ENCODE peak calls at places on chromosomes 1 and 21, in six cellular contexts. S is A549; W is heart right ventricle; K is CD8-positive, alpha-beta T cell; F is AG04450; N is left ventricle myocardium inferior. U is an unnamed sample.

GRCh38 chr21:21200939-21201610 is 202.9 kb downstream of the NCAM2 start:
- DNase-seq in S (no peak), W (no peak), K (no peak), F (no peak), N (no peak), U (no peak)

GRCh38 chr21:45853703-45854342 is 127.7 kb upstream of the COL6A1 start:
- DNase-seq in S (no peak), W (no peak), K (no peak), F (no peak), N (no peak), U (no peak)

GRCh38 chr1:53410100-53410541 is 49.1 kb upstream of the DMRTB1 start:
- DNase-seq in S (no peak), W (no peak), K (peak), F (no peak), N (no peak), U (peak)

GRCh38 chr1:220119043-220119512 is 25.1 kb downstream of the IARS2 start:
- DNase-seq in S (no peak), W (no peak), K (no peak), F (no peak), N (no peak), U (no peak)

GRCh38 chr1:242245255-242245654 is 246.4 kb upstream of the MAP1LC3C start:
- DNase-seq in S (no peak), W (no peak), K (no peak), F (no peak), N (no peak), U (no peak)

GRCh38 chr21:17388226-17388625 is 124.6 kb upstream of the CXADR start:
- DNase-seq in S (no peak), W (no peak), K (no peak), F (no peak), N (no peak), U (no peak)

GRCh38 chr1:24725209-24725651 is 20.0 kb upstream of the CLIC4 start:
- DNase-seq in S (no peak), W (no peak), K (no peak), F (no peak), N (no peak), U (peak)

GRCh38 chr1:202192770-202193613 is 607 bp upstream of the LGR6 start:
- DNase-seq in S (peak), W (peak), K (peak), F (no peak), N (peak), U (peak)

GRCh38 chr1:234912541-234913312 is 215.9 kb downstream of the TOMM20 start:
- DNase-seq in S (no peak), W (no peak), K (no peak), F (no peak), N (no peak), U (no peak)
- TF ChIP-seq CTCF in S (no peak), W (peak), K (no peak), F (no peak), N (peak), U (no peak)

DNA sequence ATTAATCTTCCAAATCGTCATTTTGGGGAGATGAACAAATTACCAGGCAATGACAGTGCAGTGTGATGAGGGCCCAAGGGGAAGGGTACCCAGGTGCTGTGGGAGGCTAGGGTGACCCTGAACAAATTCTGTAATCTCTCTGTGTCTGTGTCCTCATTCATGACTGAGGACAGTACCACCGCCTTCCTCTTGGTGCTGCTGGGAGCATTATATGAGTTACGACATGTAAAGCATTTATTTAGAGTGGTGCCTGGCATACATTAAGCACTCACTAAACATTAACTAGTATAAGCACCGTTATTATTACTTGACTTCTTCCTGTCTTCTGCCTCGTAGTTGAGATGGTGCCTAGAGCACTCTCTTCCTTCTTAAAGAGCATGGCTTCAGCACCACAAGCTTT is 468.2 kb upstream of the VAMP3 start:
- DNase-seq in S (peak), W (no peak), K (no peak), F (no peak), N (no peak), U (no peak)
- TF ChIP-seq CTCF in S (no peak), W (no peak), K (no peak), F (peak), N (no peak), U (peak)

GRCh38 chr1:160618763-160619274 is 28.0 kb downstream of the SLAMF1 start:
- DNase-seq in S (peak), W (no peak), K (peak), F (no peak), N (no peak), U (no peak)
- TF ChIP-seq CTCF in S (peak), W (no peak), K (peak), F (peak), N (peak), U (no peak)

GRCh38 chr1:5794279-5794678 is 197.9 kb downstream of the NPHP4 start:
- DNase-seq in S (no peak), W (no peak), K (no peak), F (no peak), N (no peak), U (no peak)
- TF ChIP-seq CTCF in S (no peak), W (no peak), K (no peak), F (no peak), N (no peak), U (no peak)

DNA sequence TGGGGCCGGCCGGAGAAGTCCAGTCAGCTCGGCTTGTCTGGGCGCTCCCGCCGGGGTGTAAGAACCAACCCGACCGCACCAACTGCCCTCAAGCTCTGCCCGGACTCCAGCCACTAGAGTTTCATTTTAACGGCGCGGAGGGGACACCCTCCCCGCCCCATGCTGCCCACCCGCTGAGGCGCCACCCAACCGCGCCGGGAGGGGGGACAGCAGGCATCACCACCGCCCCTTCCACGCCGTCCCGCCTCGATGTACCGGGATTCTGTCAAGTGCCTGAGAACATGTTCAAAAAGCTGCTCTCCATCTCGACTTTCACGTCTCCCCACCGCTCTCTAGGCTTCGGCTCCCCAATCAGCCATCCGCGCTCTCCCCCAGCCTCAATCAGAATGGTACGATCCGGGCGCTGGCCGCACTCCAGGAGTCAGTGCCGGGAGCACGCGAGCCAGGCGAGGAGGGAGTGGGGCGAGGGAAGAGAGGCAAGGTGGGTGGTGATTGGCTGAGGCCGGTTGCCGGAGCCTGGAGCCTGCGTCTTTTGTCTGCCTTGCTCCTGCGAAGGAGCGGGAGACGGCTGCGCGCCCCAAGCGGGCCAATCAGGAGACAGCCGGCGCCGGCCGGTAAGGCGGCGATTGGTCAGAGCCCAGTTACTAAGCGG is at the start of gene PIK3R3:
- DNase-seq in S (peak), W (peak), K (peak), F (peak), N (peak), U (peak)
- TF ChIP-seq CTCF in S (no peak), W (no peak), K (no peak), F (no peak), N (peak), U (no peak)

DNA sequence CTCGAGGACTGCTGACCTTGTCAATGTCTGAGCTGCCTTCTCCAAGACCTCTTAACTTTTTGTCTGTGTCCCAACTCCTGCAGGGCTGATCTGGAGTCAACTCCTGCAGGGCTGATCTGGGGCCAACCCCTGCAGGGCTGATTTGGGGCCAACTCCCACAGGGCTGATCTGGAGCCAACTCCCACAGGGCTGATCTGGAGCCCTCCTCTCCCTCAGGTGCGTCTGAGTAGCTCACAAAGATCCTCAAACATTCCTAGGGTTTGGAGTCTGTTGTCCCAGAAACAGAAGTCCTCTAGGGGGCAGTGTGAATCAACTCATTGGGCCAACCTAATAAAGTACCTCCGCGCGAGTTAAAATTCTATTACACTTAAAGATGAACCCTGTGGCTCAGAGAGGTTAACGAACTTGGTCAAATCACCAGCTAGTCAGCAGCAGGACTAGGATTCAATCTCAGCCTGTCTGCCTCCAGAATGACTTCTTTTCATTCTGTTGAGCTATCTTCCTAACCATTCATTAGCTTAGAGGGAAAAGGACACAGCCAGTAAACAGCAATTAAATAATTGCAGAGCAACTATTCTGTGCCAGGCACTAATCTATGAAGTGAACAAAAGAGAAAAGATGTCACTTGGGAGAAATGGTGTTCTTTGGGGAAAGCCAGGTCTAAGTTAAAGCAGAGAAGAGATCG is 17.2 kb upstream of the RLF start:
- DNase-seq in S (peak), W (peak), K (peak), F (peak), N (no peak), U (no peak)
- TF ChIP-seq CTCF in S (peak), W (peak), K (peak), F (peak), N (peak), U (peak)

DNA sequence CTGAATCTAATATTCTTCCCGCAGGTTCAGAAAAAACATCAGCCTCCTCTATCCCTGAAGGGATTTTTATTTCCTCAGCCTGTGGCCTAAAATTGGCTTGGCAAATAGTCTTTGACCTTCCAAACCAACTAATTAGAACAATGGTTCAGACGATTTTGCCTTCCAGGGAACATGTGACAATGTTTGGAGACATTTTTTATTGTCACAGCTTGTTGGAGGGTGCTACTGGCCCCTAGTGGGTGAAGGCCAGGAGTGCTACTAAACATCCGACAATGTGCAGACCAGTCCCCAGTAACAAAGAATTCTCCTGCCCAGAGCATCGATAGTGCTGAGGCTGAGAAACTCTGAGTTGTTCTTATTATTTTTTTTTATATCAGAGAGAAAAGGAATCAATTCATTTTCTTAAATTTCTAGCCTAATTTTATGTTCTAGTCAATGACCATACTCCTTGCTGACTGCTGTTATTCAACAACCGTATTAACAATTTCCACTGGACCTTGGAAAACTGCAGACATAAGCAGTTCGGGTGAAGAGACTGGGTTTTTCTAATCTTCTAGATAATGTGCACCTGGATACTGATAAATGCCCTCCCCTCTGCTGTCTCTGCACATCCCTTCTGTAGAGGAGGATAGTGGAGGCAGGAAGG is 280.7 kb downstream of the LMX1A start:
- DNase-seq in S (peak), W (no peak), K (no peak), F (no peak), N (no peak), U (no peak)
- TF ChIP-seq CTCF in S (peak), W (peak), K (no peak), F (peak), N (peak), U (peak)

DNA sequence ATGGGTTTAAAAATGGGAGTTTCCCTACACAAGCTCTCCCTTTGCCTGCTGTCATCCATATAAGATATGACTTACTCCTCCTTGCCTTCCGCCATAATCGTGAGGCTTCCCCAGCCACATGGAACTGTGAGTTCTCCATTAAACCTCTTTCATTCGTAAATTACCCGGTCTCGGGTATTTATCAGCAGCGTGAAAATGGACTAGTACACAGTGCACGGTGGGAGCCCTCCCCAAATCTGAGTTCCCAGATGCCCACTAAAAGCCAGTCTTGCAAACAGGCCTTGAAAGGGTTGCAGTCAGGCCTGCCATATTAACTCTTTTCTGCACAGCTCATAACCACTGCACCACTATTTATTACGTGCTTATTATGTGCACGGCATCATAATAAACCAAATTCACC is 400.9 kb downstream of the PRDM2 start:
- DNase-seq in S (no peak), W (no peak), K (no peak), F (no peak), N (no peak), U (peak)
- TF ChIP-seq CTCF in S (no peak), W (no peak), K (no peak), F (no peak), N (no peak), U (no peak)

DNA sequence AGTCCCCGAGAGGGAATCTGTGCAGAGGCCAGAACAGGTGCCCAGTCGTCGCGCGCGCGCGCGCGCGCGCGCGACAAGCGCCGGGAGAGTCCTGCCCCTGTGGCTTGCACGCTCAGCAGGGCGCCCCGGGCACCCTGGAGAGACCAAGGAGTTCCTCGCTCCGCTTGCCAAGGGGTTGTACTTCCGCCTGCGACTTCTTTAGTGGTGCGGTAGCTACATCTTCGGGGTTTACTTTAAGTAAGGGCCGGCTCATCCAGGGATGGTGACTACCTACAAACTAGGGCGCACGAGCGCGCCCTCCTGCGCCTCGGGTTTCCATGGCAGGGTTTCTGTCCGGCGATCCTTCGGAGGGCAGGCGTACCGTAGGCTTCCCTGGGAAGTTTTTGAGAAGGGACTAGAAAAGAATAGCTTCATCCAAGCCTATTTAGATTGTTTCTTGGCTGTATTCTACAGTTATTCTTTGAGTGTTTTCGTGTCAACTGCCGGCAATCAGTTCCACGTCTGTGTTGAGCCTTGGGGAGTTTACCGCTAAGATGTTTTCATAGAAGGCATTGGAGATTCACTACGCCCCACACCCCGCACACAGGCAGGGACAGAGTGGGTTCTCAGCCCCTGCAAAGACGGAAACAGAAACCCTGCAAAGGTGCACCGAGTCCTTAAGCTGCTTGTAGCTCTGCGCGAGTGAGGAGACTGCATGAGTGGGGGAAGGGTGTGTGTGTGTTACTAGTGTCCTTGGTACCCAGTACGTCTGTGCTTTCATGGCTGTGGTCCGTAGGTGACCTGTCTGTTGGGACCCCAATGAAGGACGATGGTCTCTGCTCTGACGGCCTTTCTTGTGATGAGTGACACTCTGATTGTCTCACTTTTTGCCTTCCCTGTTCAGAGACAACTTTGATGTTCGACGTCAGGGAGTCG is 1.7 kb downstream of the LHX4 start:
- DNase-seq in S (peak), W (no peak), K (no peak), F (no peak), N (no peak), U (no peak)
- TF ChIP-seq CTCF in S (peak), W (no peak), K (no peak), F (no peak), N (no peak), U (peak)

U was measured in osteocyte.